ENCODE peak calls at places on chromosome 5, in six cellular contexts. N is kidney, E is neural crest cell, B is chondrocyte, V is cardiac fibroblast, P is fibroblast of pulmonary artery. L is an unnamed sample.

GRCh38 chr5:179803651-179804598 is 2.7 kb downstream of the MGAT4B start:
- DNase-seq in N (peak; percentile 75), E (no peak), B (no peak), V (peak; percentile 40), P (peak; percentile 39), L (peak; percentile 72)

GRCh38 chr5:124919076-124919475 is 172.6 kb upstream of the ZNF608 start:
- DNase-seq in N (no peak), E (no peak), B (no peak), V (no peak), P (no peak), L (no peak)

GRCh38 chr5:53419247-53419646 is 61.2 kb upstream of the FST start:
- DNase-seq in N (no peak), E (no peak), B (no peak), V (peak; percentile 90), P (peak; percentile 93), L (no peak)

GRCh38 chr5:132437604-132438275 is 52.8 kb downstream of the IRF1 start:
- DNase-seq in N (peak; percentile 95), E (no peak), B (no peak), V (peak; percentile 94), P (peak; percentile 89), L (peak; percentile 88)

GRCh38 chr5:178527458-178528307 is 62.5 kb downstream of the COL23A1 start:
- DNase-seq in N (no peak), E (no peak), B (no peak), V (no peak), P (no peak), L (no peak)

GRCh38 chr5:73120222-73121108 is at the start of gene TMEM171:
- DNase-seq in N (peak; percentile 89), E (peak; percentile 3), B (no peak), V (peak; percentile 44), P (peak; percentile 37), L (peak; percentile 82)

GRCh38 chr5:27854243-27854852 is 816.0 kb upstream of the CDH9 start:
- DNase-seq in N (no peak), E (no peak), B (no peak), V (no peak), P (peak; percentile 23), L (no peak)

GRCh38 chr5:73745806-73746205 is 119.8 kb downstream of the ARHGEF28 start:
- DNase-seq in N (no peak), E (no peak), B (no peak), V (no peak), P (no peak), L (no peak)

GRCh38 chr5:64622991-64623390 is 67.3 kb upstream of the SHISAL2B start:
- DNase-seq in N (no peak), E (no peak), B (no peak), V (no peak), P (no peak), L (no peak)

GRCh38 chr5:178074266-178074952 is 38.9 kb upstream of the N4BP3 start:
- DNase-seq in N (no peak), E (peak; percentile 18), B (no peak), V (no peak), P (no peak), L (no peak)

GRCh38 chr5:127313847-127314473 is 23.4 kb downstream of the MEGF10 start:
- DNase-seq in N (peak; percentile 63), E (peak; percentile 50), B (no peak), V (peak; percentile 69), P (peak; percentile 72), L (peak; percentile 77)

DNA sequence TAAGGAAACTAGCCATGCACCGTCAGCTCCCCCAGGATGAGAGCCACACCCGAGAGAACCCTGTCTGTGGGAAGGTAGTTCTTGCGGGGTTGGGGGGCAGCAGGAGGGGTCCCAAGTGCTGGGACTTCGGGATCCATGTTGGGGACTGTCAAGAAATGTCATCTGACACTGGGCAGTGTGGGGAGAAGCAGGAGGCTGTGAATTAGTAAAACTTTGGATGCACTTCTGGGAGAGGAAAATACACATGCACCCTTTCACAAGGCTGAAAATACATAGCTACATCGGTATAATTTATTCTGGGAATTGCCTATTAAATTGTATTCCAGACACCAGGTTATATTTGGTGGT is 109.6 kb upstream of the RPS23 start:
- DNase-seq in N (no peak), E (no peak), B (no peak), V (no peak), P (no peak), L (no peak)
- TF ChIP-seq CTCF in N (no peak), E (no peak), B (no peak), V (no peak), P (no peak), L (no peak)

DNA sequence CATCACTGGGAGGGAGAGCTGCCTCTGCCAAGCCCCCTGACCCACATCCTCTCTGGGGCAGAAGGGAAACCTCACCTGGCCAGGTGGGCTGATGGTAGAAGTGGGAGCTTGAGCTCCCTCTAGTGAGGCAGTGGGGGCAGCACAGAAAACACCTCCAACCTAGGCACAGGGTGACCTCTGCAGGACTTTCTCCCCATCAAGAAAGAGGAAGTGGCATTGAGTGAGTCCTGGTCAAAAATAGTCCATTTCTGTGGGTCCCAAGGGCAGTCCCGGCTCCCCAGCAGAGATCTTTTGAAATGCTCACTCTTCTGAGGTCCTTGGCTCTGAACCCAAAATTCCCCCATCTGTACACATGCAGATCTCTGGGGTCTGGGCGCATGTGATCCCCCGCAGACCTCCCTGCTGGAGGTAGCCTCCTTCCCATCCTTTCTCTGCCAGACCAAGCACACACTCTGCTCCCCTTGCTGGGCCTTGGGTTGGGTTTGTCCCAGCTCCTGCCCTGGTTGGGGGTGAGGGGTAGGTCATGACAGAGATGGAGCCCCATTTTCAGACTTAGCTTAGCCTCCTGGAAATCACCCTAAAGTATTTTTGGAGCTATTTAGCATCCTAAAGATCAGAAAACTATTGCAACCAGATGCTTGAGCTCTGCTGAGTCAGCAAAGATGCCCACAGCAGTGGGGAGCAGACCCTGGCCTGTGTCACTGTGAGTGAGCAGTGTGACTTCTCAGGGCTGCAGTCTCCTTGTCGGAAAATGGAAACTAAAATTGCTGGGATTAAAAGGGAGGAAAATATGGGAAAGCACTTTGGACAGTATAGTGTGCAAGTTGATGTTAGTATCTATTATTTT is 41.6 kb upstream of the LCP2 start:
- DNase-seq in N (no peak), E (no peak), B (no peak), V (no peak), P (no peak), L (no peak)
- TF ChIP-seq CTCF in N (peak; percentile 22), E (no peak), B (no peak), V (no peak), P (no peak), L (peak; percentile 64)

GRCh38 chr5:172009536-172010270 is 3.3 kb upstream of the FBXW11 start:
- DNase-seq in N (no peak), E (no peak), B (no peak), V (peak; percentile 18), P (no peak), L (no peak)

GRCh38 chr5:172008689-172009141 is 2.3 kb upstream of the FBXW11 start:
- DNase-seq in N (no peak), E (no peak), B (no peak), V (peak; percentile 73), P (peak; percentile 79), L (no peak)

GRCh38 chr5:172007795-172008465 is 1.5 kb upstream of the FBXW11 start:
- DNase-seq in N (no peak), E (no peak), B (no peak), V (peak; percentile 71), P (peak; percentile 80), L (no peak)

GRCh38 chr5:172007153-172007794 is 836 bp upstream of the FBXW11 start:
- DNase-seq in N (no peak), E (no peak), B (no peak), V (peak; percentile 19), P (peak; percentile 31), L (no peak)

DNA sequence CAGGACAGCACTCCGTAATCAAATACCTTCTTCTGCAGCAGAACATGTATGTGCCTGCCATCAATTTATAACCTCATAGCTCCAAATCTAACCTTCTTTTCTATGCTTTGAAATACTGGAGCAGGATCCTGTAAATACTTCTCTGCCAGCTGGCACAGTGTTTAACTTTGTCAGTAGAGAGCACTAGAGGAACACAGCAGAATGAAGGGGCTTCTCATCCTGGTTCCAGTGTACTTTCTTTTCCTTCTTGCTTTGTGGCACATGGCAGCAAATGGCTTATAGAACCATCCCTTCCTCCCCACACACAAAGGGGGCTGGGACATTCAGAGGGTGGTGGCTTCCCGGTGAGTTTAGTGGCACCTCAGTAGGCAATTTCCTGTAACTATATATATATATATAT is 3.8 kb upstream of the FBXW11 start:
- DNase-seq in N (no peak), E (no peak), B (no peak), V (peak; percentile 77), P (peak; percentile 69), L (no peak)
- TF ChIP-seq CTCF in N (no peak), E (no peak), B (peak; percentile 73), V (no peak), P (peak; percentile 45), L (no peak)

GRCh38 chr5:8953016-8953415 is 592.9 kb downstream of the SEMA5A start:
- DNase-seq in N (no peak), E (no peak), B (no peak), V (no peak), P (no peak), L (no peak)

GRCh38 chr5:8956659-8957058 is 589.2 kb downstream of the SEMA5A start:
- DNase-seq in N (no peak), E (no peak), B (no peak), V (no peak), P (no peak), L (no peak)

GRCh38 chr5:8953911-8954310 is 592.0 kb downstream of the SEMA5A start:
- DNase-seq in N (no peak), E (no peak), B (no peak), V (no peak), P (no peak), L (no peak)

GRCh38 chr5:8952147-8952546 is 593.7 kb downstream of the SEMA5A start:
- DNase-seq in N (no peak), E (no peak), B (no peak), V (no peak), P (no peak), L (no peak)

DNA sequence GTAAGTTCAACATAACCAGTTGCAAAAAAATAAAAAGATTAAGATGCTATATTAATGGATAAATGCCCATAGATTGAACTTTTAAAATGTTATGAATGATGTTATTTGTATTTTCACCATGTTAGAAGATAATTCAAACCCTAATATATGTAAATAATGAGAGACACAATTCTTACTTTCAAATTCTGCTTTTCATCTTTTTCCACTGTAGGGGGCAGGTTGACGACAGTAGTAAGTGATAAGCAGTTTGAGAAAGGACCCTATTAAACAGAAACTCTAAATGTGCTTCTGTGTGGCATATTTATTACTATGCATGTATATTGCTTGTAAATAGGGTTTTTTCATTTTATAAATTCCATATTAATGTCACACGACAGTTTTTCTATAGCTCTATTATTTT is 591.1 kb downstream of the SEMA5A start:
- DNase-seq in N (no peak), E (no peak), B (no peak), V (no peak), P (no peak), L (no peak)
- TF ChIP-seq CTCF in N (no peak), E (peak; percentile 14), B (peak; percentile 63), V (peak; percentile 17), P (peak; percentile 21), L (no peak)

GRCh38 chr5:75617746-75618352 is 6.6 kb downstream of the ANKDD1B start:
- DNase-seq in N (no peak), E (no peak), B (no peak), V (peak; percentile 38), P (peak; percentile 56), L (no peak)
- TF ChIP-seq CTCF in N (no peak), E (no peak), B (no peak), V (no peak), P (no peak), L (no peak)

GRCh38 chr5:41410737-41411136 is 99.7 kb downstream of the PLCXD3 start:
- DNase-seq in N (no peak), E (no peak), B (no peak), V (no peak), P (no peak), L (no peak)
- TF ChIP-seq CTCF in N (no peak), E (no peak), B (peak; percentile 9), V (no peak), P (no peak), L (no peak)

GRCh38 chr5:57383093-57383861 is 99.3 kb downstream of the ACTBL2 start:
- DNase-seq in N (no peak), E (no peak), B (no peak), V (peak; percentile 88), P (peak; percentile 93), L (no peak)
- TF ChIP-seq CTCF in N (no peak), E (no peak), B (peak; percentile 68), V (peak; percentile 36), P (peak; percentile 36), L (peak; percentile 13)